ENCODE peak calls at places on chromosome 17, in ten cellular contexts. G is ureter; X is left cardiac atrium; E is germinal center; F is NB4; O is RWPE1; P is stimulated activated CD8-positive, alpha-beta memory T cell treated with anti-CD3 and anti-CD28 coated beads, Interleukin-12 subunit alpha, Interleukin-12 subunit beta, amount 100 ng/mL, for 1 hour; T is CD4-positive, alpha-beta T cell; L is mesendoderm; C is foreskin fibroblast. W is an unnamed sample.

GRCh38 chr17:51427259-51428255 is 167.2 kb downstream of the UTP18 start:
- DNase-seq in G (no peak), X (peak; percentile 28), E (no peak), F (peak; percentile 4), O (no peak), P (peak; percentile 35), T (peak; percentile 71), L (no peak), C (no peak), W (no peak)

GRCh38 chr17:73613271-73613941 is 30.8 kb downstream of the SDK2 start:
- DNase-seq in G (no peak), X (no peak), E (no peak), F (no peak), O (no peak), P (no peak), T (no peak), L (peak; percentile 91), C (no peak), W (no peak)

GRCh38 chr17:28675980-28676379 is 14.0 kb downstream of the SUPT6H start:
- DNase-seq in G (no peak), X (no peak), E (peak; percentile 35), F (peak; percentile 20), O (peak; percentile 49), P (no peak), T (no peak), L (peak; percentile 48), C (peak; percentile 16), W (no peak)

GRCh38 chr17:48841395-48841831 is 10.6 kb downstream of the CALCOCO2 start:
- DNase-seq in G (no peak), X (no peak), E (peak; percentile 37), F (peak; percentile 86), O (no peak), P (no peak), T (no peak), L (no peak), C (peak; percentile 84), W (no peak)

GRCh38 chr17:39404542-39405378 is 3.3 kb upstream of the FBXL20 start:
- DNase-seq in G (no peak), X (no peak), E (no peak), F (peak; percentile 74), O (peak; percentile 86), P (no peak), T (no peak), L (no peak), C (peak; percentile 87), W (peak; percentile 87)

GRCh38 chr17:4836221-4836620 is 3.1 kb downstream of the MINK1 start:
- DNase-seq in G (no peak), X (no peak), E (no peak), F (no peak), O (no peak), P (no peak), T (no peak), L (no peak), C (no peak), W (no peak)

GRCh38 chr17:43854498-43854897 is 7.5 kb downstream of the CD300LG start:
- DNase-seq in G (no peak), X (no peak), E (no peak), F (no peak), O (no peak), P (no peak), T (no peak), L (no peak), C (no peak), W (no peak)

GRCh38 chr17:80526116-80526910 is 18.3 kb upstream of the RPTOR start:
- DNase-seq in G (no peak), X (no peak), E (no peak), F (no peak), O (no peak), P (no peak), T (no peak), L (peak; percentile 16), C (no peak), W (no peak)

GRCh38 chr17:72466199-72466598 is 345.4 kb downstream of the SOX9 start:
- DNase-seq in G (no peak), X (no peak), E (no peak), F (no peak), O (peak; percentile 87), P (no peak), T (no peak), L (no peak), C (peak; percentile 77), W (no peak)

GRCh38 chr17:858941-859452 is 76.8 kb downstream of the MRM3 start:
- DNase-seq in G (no peak), X (no peak), E (no peak), F (no peak), O (no peak), P (no peak), T (no peak), L (no peak), C (peak; percentile 24), W (no peak)

GRCh38 chr17:79802736-79803420 is 6.0 kb upstream of the CBX8 start:
- DNase-seq in G (no peak), X (no peak), E (no peak), F (no peak), O (no peak), P (no peak), T (no peak), L (no peak), C (no peak), W (no peak)

GRCh38 chr17:60745544-60745943 is 67.9 kb downstream of the BCAS3 start:
- DNase-seq in G (no peak), X (no peak), E (no peak), F (no peak), O (no peak), P (no peak), T (no peak), L (no peak), C (no peak), W (no peak)

GRCh38 chr17:21096874-21097273 is 29.9 kb upstream of the DHRS7B start:
- DNase-seq in G (no peak), X (no peak), E (no peak), F (no peak), O (no peak), P (no peak), T (no peak), L (no peak), C (no peak), W (no peak)

GRCh38 chr17:263271-263670 is 81.8 kb upstream of the DOC2B start:
- DNase-seq in G (peak; percentile 7), X (peak; percentile 10), E (no peak), F (no peak), O (no peak), P (no peak), T (no peak), L (no peak), C (no peak), W (no peak)

W was measured in RKO.